ENCODE peak calls at places on chromosome 2, in six cellular contexts. N, H, Q, D, X and R are unnamed samples.

GRCh38 chr2:24024018-24024417 is 14.1 kb downstream of the MFSD2B start:
- DNase-seq in N (no peak), H (no peak), Q (no peak), D (no peak), X (no peak), R (no peak)

GRCh38 chr2:142131016-142131714 is at the start of gene LRP1B:
- DNase-seq in N (no peak), H (no peak), Q (no peak), D (peak), X (no peak), R (peak)

GRCh38 chr2:230865766-230866703 is 1.3 kb downstream of the ITM2C start:
- DNase-seq in N (peak), H (peak), Q (no peak), D (no peak), X (no peak), R (no peak)

GRCh38 chr2:150548527-150548926 is 61.1 kb upstream of the RND3 start:
- DNase-seq in N (peak), H (no peak), Q (no peak), D (peak), X (no peak), R (no peak)

GRCh38 chr2:172241219-172241618 is 138.5 kb upstream of the DLX2 start:
- DNase-seq in N (no peak), H (no peak), Q (no peak), D (peak), X (no peak), R (no peak)

GRCh38 chr2:190964170-190964795 is 49.7 kb downstream of the STAT1 start:
- DNase-seq in N (no peak), H (no peak), Q (no peak), D (no peak), X (no peak), R (no peak)

GRCh38 chr2:64124571-64124970 is 19.6 kb downstream of the PELI1 start:
- DNase-seq in N (no peak), H (no peak), Q (no peak), D (no peak), X (no peak), R (no peak)

GRCh38 chr2:219736196-219736595 is 108.8 kb downstream of the SLC4A3 start:
- DNase-seq in N (no peak), H (no peak), Q (no peak), D (peak), X (no peak), R (peak)